ENCODE peak calls at places on chromosomes 5 and 9, in six cellular contexts. R is astrocyte of the cerebellum, O is ovary, S is GM12865, F is DND-41, Z is stomach. C is an unnamed sample.

GRCh38 chr5:146703499-146703898 is 175.1 kb downstream of the PPP2R2B start:
- DNase-seq in S (no peak), F (no peak), O (no peak), R (no peak), Z (no peak), C (no peak)

GRCh38 chr9:14326264-14326826 is 12.4 kb upstream of the NFIB start:
- DNase-seq in F (peak), S (peak), O (no peak), R (no peak), Z (no peak), C (peak)

GRCh38 chr5:10503997-10504761 is 59.7 kb upstream of the ANKRD33B start:
- DNase-seq in Z (no peak), F (no peak), R (no peak), O (no peak), S (no peak), C (no peak)

GRCh38 chr5:149732500-149733128 is 2.5 kb downstream of the PPARGC1B start:
- DNase-seq in R (no peak), O (peak), F (no peak), S (no peak), Z (no peak), C (no peak)

GRCh38 chr5:178784391-178784790 is 53.9 kb upstream of the ZNF354A start:
- DNase-seq in S (no peak), O (no peak), Z (no peak), F (no peak), R (no peak), C (no peak)

GRCh38 chr5:36422957-36423356 is 121.3 kb upstream of the RANBP3L start:
- DNase-seq in F (no peak), Z (no peak), R (peak), O (no peak), S (no peak), C (no peak)

GRCh38 chr9:86287013-86287412 is 4.7 kb upstream of the ISCA1 start:
- DNase-seq in S (peak), F (no peak), O (peak), Z (no peak), R (peak), C (peak)

GRCh38 chr9:4117835-4118610 is 181.8 kb downstream of the GLIS3 start:
- DNase-seq in R (no peak), S (peak), Z (no peak), O (no peak), F (peak), C (no peak)

GRCh38 chr9:75467141-75467540 is 378.8 kb downstream of the OSTF1 start:
- DNase-seq in F (no peak), O (no peak), S (no peak), Z (no peak), R (no peak), C (no peak)

GRCh38 chr9:99004717-99005460 is 61.2 kb downstream of the COL15A1 start:
- DNase-seq in Z (no peak), S (no peak), R (no peak), F (no peak), O (peak), C (no peak)

GRCh38 chr9:91841591-91841990 is 108.4 kb downstream of the ROR2 start:
- DNase-seq in Z (no peak), R (no peak), O (no peak), S (no peak), F (no peak), C (no peak)

GRCh38 chr5:149172261-149172660 is 31.0 kb downstream of the ABLIM3 start:
- DNase-seq in S (peak), F (no peak), Z (no peak), R (peak), O (no peak), C (peak)

GRCh38 chr5:176899946-176900782 is 1.0 kb upstream of the HK3 start:
- DNase-seq in R (no peak), Z (no peak), O (no peak), S (no peak), F (no peak), C (peak)

GRCh38 chr5:61817472-61818326 is 485.6 kb downstream of the ZSWIM6 start:
- DNase-seq in F (no peak), S (no peak), R (peak), Z (peak), O (peak), C (no peak)

GRCh38 chr9:73667749-73668148 is 516.1 kb downstream of the ANXA1 start:
- DNase-seq in Z (no peak), F (no peak), S (peak), R (no peak), O (no peak), C (no peak)

GRCh38 chr9:136625101-136626065 is 37.3 kb upstream of the EGFL7 start:
- DNase-seq in Z (peak), F (peak), O (peak), R (no peak), S (peak), C (no peak)

GRCh38 chr9:32426278-32426939 is 42.0 kb downstream of the ACO1 start:
- DNase-seq in R (peak), O (peak), Z (peak), F (peak), S (no peak), C (peak)

DNA sequence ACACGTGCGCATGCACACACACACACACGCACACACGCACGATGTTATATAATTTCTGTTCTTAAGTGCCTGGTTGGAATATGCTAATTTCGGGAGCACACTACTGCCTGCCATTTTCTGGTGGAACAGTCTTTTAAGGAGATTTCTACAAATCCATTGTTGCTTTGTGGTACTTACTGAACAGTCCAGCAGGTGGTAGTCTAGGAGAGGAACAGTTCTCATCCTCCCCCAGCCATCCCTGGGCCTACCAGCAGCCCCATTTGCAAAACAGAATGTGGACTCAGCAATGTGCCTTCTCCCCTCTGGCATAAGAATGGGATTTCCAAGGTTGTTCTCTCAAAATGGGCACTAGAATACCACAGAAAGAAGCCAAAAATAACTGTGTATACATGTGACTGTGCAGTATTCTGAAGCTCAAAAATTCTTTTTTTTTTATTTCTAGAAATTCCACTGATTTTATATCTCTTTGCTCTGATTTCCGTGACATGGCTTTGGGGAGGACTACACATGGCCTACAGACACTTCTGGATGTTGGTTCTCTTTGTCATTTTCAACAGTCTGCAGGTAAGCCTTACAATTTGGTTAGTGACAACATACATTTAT is 281.2 kb downstream of the ARRDC3 start:
- DNase-seq in Z (peak), O (peak), F (peak), R (peak), S (peak), C (peak)
- H3K4me3 ChIP-seq in Z (no peak), O (no peak), F (no peak), R (no peak), S (no peak), C (no peak)

GRCh38 chr5:113330533-113331200 is 104.1 kb downstream of the TSSK1B start:
- DNase-seq in F (peak), R (no peak), Z (no peak), O (no peak), S (peak), C (no peak)
- H3K4me3 ChIP-seq in F (no peak), R (no peak), Z (no peak), O (no peak), S (no peak), C (no peak)

DNA sequence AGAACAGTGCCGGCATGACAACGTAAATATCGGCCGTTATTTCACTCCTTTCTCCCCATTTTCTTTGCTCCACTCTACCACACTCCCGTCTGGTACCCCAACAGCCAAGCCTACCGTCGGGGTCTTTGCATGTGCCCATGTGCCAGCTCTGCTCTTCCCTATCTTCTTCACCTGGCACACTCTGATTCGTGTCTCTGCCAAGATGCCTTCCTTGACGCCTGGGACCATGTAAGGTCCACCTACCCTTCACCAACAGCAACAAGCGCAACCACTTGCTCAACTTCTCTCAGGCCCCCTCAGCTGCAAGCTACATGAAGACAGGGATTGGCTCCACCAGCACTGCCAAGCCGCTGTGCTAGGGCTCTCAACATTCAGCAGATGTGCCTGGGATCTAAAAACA is 4.4 kb downstream of the MGAT1 start:
- DNase-seq in S (no peak), F (no peak), R (no peak), O (no peak), Z (no peak), C (no peak)
- H3K4me3 ChIP-seq in S (no peak), F (no peak), R (no peak), O (no peak), Z (peak), C (no peak)

DNA sequence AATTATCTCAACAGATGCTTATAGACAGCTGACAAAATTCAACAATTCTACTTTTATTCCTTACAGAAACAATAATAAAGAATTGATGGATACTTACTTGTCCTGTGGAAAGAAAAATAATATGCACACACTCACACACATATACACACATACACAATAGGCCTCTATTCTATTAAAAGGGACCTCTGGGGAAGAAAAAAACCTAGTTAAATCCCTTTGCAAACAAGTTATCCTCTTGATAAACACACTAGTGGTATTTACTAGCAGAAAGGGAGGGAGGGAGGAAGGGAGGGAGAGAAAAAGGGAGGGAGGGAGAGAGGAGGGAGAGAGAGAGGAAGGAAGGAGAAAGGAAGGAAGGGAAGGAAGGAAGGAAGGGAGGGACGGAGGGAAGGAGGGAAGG is 486.4 kb downstream of the HINT1 start:
- DNase-seq in Z (no peak), F (no peak), S (no peak), R (no peak), O (no peak), C (no peak)
- H3K4me3 ChIP-seq in Z (no peak), F (no peak), S (no peak), R (no peak), O (no peak), C (no peak)

GRCh38 chr9:76620586-76620985 is 143.7 kb upstream of the PCA3 start:
- DNase-seq in F (no peak), S (no peak), Z (no peak), R (no peak), O (no peak), C (no peak)

GRCh38 chr9:76628155-76628554 is 136.1 kb upstream of the PCA3 start:
- DNase-seq in F (no peak), Z (no peak), R (no peak), O (no peak), S (no peak), C (no peak)

GRCh38 chr9:76626980-76627379 is 137.3 kb upstream of the PCA3 start:
- DNase-seq in O (no peak), R (no peak), Z (no peak), S (no peak), F (no peak), C (no peak)

GRCh38 chr9:76621011-76621410 is 143.2 kb upstream of the PCA3 start:
- DNase-seq in O (no peak), F (no peak), S (no peak), Z (no peak), R (no peak), C (no peak)

DNA sequence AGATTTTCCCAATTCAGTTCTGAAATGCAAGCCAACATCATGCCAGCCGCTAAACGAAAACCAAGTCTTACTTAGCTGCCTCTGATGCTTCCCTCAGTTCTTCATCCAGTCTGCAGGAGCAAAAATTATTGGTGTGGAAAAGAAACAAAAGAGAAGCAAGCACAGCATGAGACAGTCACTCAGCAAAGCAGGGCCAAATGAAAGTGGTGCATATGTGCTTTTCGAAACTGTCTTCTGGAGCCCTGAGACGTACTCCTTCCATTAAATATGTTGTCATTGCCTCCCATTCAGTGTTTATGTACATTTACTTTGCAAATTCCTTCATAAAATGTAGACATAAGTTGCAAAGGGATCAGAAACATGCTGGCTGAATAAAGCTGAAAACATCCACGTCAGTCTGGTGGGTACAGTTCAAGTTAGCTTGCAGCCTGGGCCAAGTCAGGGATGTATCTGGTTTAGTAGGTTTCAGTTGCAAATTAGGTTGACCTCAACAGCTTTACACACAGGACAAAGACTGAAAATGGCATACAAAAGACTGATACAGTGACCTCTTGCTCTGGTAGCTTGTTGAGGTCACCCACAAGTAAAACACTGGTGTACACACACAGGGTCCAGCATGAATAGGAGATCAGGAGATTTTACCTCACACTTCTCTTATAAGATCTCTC is 139.7 kb upstream of the PCA3 start:
- DNase-seq in R (no peak), F (no peak), Z (no peak), O (no peak), S (peak), C (no peak)
- H3K4me3 ChIP-seq in R (no peak), F (no peak), Z (no peak), O (no peak), S (no peak), C (no peak)

GRCh38 chr9:38414040-38414723 is 10.1 kb downstream of the IGFBPL1 start:
- DNase-seq in O (no peak), S (no peak), F (no peak), R (no peak), Z (no peak), C (peak)
- H3K4me3 ChIP-seq in O (no peak), S (no peak), F (no peak), R (no peak), Z (no peak), C (peak)

GRCh38 chr5:142957528-142957927 is 187.4 kb downstream of the ARHGAP26 start:
- DNase-seq in F (no peak), Z (no peak), S (no peak), R (no peak), O (no peak), C (no peak)
- H3K4me3 ChIP-seq in F (no peak), Z (no peak), S (no peak), R (no peak), O (no peak), C (no peak)